ENCODE peak calls at places on chromosomes 5 and 9, in four cellular contexts. G, T, P and A are unnamed samples.

GRCh38 chr5:56207537-56207936 is 25.6 kb downstream of the ANKRD55 start:
- DNase-seq in G (no peak), T (no peak), P (no peak), A (no peak)

GRCh38 chr5:41863871-41864486 is 6.2 kb downstream of the OXCT1 start:
- DNase-seq in G (no peak), T (no peak), P (no peak), A (no peak)

GRCh38 chr5:155727512-155728145 is 599.3 kb upstream of the SGCD start:
- DNase-seq in G (no peak), T (peak; percentile 63), P (no peak), A (no peak)

GRCh38 chr9:75636427-75637045 is 253.9 kb upstream of the PCSK5 start:
- DNase-seq in G (no peak), T (no peak), P (no peak), A (no peak)

GRCh38 chr5:10229306-10230048 is 20.2 kb downstream of the ATPSCKMT start:
- DNase-seq in G (no peak), T (no peak), P (no peak), A (no peak)

GRCh38 chr5:96117863-96118651 is 156.4 kb upstream of the ELL2 start:
- DNase-seq in G (no peak), T (no peak), P (peak; percentile 98), A (no peak)

GRCh38 chr9:127444921-127445850 is 6.0 kb downstream of the RPL12 start:
- DNase-seq in G (no peak), T (peak; percentile 54), P (no peak), A (peak; percentile 32)

GRCh38 chr9:135815433-135816178 is 91.7 kb downstream of the CAMSAP1 start:
- DNase-seq in G (no peak), T (no peak), P (no peak), A (no peak)

GRCh38 chr9:33393581-33393980 is 8.8 kb downstream of the AQP7 start:
- DNase-seq in G (no peak), T (no peak), P (no peak), A (no peak)

GRCh38 chr5:82467006-82467561 is 188.9 kb upstream of the RPS23 start:
- DNase-seq in G (no peak), T (no peak), P (no peak), A (peak; percentile 18)

GRCh38 chr9:26261503-26262330 is 583.5 kb upstream of the TUSC1 start:
- DNase-seq in G (no peak), T (no peak), P (no peak), A (no peak)

GRCh38 chr5:157657516-157657915 is 5.3 kb upstream of the SOX30 start:
- DNase-seq in G (no peak), T (no peak), P (no peak), A (no peak)

GRCh38 chr9:114172981-114173833 is 17.9 kb downstream of the COL27A1 start:
- DNase-seq in G (no peak), T (no peak), P (peak; percentile 26), A (no peak)

GRCh38 chr5:39211773-39212172 is 7.6 kb downstream of the FYB1 start:
- DNase-seq in G (no peak), T (no peak), P (no peak), A (no peak)

GRCh38 chr5:29079771-29080170 is 2041.4 kb upstream of the CDH9 start:
- DNase-seq in G (no peak), T (peak; percentile 62), P (no peak), A (no peak)

GRCh38 chr9:4614627-4615026 is 47.5 kb upstream of the PLPP6 start:
- DNase-seq in G (no peak), T (no peak), P (peak; percentile 3), A (no peak)

GRCh38 chr9:2838984-2839367 is 4.9 kb downstream of the PUM3 start:
- DNase-seq in G (no peak), T (no peak), P (no peak), A (no peak)

GRCh38 chr9:69346596-69347390 is 21.8 kb downstream of the ENTREP1 start:
- DNase-seq in G (no peak), T (no peak), P (no peak), A (no peak)

GRCh38 chr5:101626572-101626971 is 669.5 kb downstream of the SLCO4C1 start:
- DNase-seq in G (no peak), T (no peak), P (no peak), A (no peak)

GRCh38 chr5:116938488-116938887 is 363.9 kb upstream of the SEMA6A start:
- DNase-seq in G (no peak), T (no peak), P (no peak), A (no peak)

GRCh38 chr5:1412621-1413020 is 32.6 kb downstream of the SLC6A3 start:
- DNase-seq in G (no peak), T (no peak), P (no peak), A (no peak)

GRCh38 chr5:150066901-150067396 is 19.4 kb downstream of the CSF1R start:
- DNase-seq in G (no peak), T (no peak), P (no peak), A (no peak)

GRCh38 chr9:21395778-21396717 is 10.8 kb upstream of the IFNA2 start:
- DNase-seq in G (no peak), T (peak; percentile 87), P (peak; percentile 10), A (no peak)

GRCh38 chr5:171207256-171207866 is 101.7 kb upstream of the TLX3 start:
- DNase-seq in G (no peak), T (peak; percentile 47), P (peak; percentile 27), A (peak; percentile 30)

GRCh38 chr5:757931-758697 is 26.4 kb downstream of the ZDHHC11B start:
- DNase-seq in G (no peak), T (peak; percentile 61), P (peak; percentile 74), A (peak; percentile 10)

GRCh38 chr5:96930058-96930457 is 5.8 kb upstream of the LNPEP start:
- DNase-seq in G (no peak), T (no peak), P (no peak), A (no peak)

GRCh38 chr9:108746864-108747263 is 108.9 kb downstream of the ACTL7B start:
- DNase-seq in G (no peak), T (no peak), P (peak; percentile 57), A (no peak)
- TF ChIP-seq HDAC6 in G (no peak), T (no peak), P (no peak), A (no peak)

DNA sequence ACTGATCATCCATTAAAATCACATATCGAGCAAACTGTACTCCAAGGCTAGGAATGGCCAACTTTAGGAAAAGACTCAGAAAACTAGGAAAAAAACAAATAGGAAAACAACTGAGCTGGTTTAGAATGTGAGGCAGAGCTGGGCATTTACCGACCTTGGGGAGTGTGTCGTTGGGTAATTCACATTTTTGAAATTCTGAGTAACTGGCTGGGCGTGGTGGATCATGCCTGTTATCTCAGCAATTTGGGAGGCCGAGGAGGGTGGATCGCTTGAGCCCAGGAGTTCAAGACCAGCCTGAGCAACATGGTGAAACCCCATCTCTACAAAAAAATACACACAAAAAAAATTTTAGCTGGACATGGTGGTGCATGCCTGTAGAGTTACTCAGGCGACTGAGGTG is 70.1 kb downstream of the ZFAND5 start:
- DNase-seq in G (no peak), T (no peak), P (peak; percentile 44), A (no peak)
- TF ChIP-seq HDAC6 in G (no peak), T (no peak), P (no peak), A (no peak)

GRCh38 chr9:18393340-18394130 is 80.4 kb upstream of the ADAMTSL1 start:
- DNase-seq in G (no peak), T (no peak), P (peak; percentile 1), A (no peak)
- TF ChIP-seq HDAC6 in G (no peak), T (no peak), P (no peak), A (no peak)

GRCh38 chr9:99025616-99026270 is 79.2 kb upstream of the TGFBR1 start:
- DNase-seq in G (no peak), T (no peak), P (no peak), A (no peak)
- TF ChIP-seq HDAC6 in G (no peak), T (no peak), P (no peak), A (no peak)

GRCh38 chr5:140647042-140647341 is 438 bp downstream of the NDUFA2 start:
- DNase-seq in G (no peak), T (no peak), P (no peak), A (no peak)

GRCh38 chr5:140642718-140643117 is 3.5 kb downstream of the TMCO6 start:
- DNase-seq in G (no peak), T (no peak), P (no peak), A (no peak)

DNA sequence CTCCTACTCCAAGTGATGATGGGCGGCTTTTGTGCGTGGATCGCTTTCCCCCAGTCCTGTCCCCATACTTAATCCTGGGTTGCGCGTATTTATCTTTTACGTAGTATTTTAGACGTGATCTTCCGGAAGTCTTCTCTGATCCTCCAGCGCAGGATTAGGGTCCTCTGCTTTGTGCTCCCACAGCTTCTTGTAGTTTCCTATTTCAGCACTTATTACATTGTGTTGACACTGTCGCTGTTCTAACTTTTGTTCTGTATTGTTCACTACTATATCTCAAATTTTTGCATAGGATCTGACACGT is 453 bp downstream of the IK start:
- DNase-seq in G (no peak), T (no peak), P (no peak), A (no peak)
- TF ChIP-seq HDAC6 in G (no peak), T (no peak), P (no peak), A (no peak)

DNA sequence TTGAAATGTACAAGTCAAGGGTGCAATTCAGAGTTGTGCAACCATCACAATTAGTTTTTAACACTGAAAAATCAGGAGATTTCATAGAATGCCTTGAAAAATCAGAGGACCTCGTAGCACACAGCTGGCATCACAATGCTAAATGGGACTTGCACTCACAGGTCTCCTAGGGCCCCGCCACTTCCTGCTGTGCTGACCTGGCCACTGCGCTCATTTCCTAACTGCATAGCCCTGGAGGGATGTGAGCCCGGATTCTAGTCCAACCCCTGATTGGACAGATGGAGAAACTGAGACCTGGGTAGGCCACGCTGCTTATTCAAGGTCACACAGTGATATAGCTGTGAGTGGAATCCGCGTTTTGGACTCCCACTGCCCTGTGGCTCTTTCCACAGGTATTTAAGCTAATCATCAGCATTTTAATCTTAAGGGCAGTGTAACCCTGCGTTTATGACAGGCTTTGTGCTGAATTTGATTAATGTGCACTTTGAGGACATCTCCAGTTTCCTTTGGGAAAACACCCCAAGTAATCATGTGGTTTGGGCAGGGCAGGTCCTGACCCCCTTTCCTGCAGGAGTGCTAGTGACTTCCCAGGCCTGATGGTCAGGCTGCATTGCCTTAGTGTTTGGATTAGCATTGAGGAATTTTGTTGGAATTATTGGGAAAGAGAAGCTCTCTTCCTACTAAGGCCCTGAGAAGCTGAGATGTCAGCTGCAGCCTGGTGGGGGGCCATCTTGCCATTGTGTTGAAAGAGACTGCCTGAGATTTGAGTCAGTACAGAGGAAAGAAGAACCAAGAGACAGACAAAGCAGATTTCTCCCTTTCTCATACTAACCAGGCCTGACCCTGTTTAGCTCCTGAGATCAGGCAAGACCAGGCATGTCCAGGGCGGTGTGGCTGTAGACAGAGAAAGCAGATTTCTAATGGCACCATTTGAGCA is 36.2 kb downstream of the STC2 start:
- DNase-seq in G (peak; percentile 37), T (no peak), P (no peak), A (no peak)
- TF ChIP-seq HDAC6 in G (no peak), T (no peak), P (no peak), A (no peak)